ENCODE peak calls at places on chromosomes 3 and 15, in five cellular contexts. One of them, this sample, is unnamed.
A peak's percentile ranks its signal among the peaks of the same experiment; 100 is the strongest.

GRCh38 chr3:24683090-24683489 is 188.4 kb upstream of the THRB start:
- DNase-seq in mesenchymal stem cell: peak; percentile 41
- DNase-seq in IMR-90: peak; percentile 10
- DNase-seq in H1: no peak
- DNase-seq in trophoblast cell: peak; percentile 84
- DNase-seq in this sample: no peak

GRCh38 chr3:111735271-111735758 is 123.8 kb upstream of the PHLDB2 start:
- DNase-seq in mesenchymal stem cell: peak; percentile 88
- DNase-seq in IMR-90: peak; percentile 94
- DNase-seq in H1: no peak
- DNase-seq in trophoblast cell: peak; percentile 79
- DNase-seq in this sample: no peak

GRCh38 chr3:75341324-75342067 is 322.6 kb upstream of the FRG2C start:
- DNase-seq in mesenchymal stem cell: no peak
- DNase-seq in IMR-90: no peak
- DNase-seq in H1: peak; percentile 62
- DNase-seq in trophoblast cell: no peak
- DNase-seq in this sample: no peak

GRCh38 chr3:41986566-41986965 is 24.7 kb upstream of the ULK4 start:
- DNase-seq in mesenchymal stem cell: no peak
- DNase-seq in IMR-90: peak; percentile 5
- DNase-seq in H1: no peak
- DNase-seq in trophoblast cell: peak; percentile 94
- DNase-seq in this sample: no peak

GRCh38 chr3:195849322-195850074 is 37.8 kb upstream of the MUC4 start:
- DNase-seq in mesenchymal stem cell: no peak
- DNase-seq in IMR-90: no peak
- DNase-seq in H1: no peak
- DNase-seq in trophoblast cell: no peak
- DNase-seq in this sample: no peak

GRCh38 chr3:55963611-55964010 is 476.5 kb upstream of the WNT5A start:
- DNase-seq in mesenchymal stem cell: no peak
- DNase-seq in IMR-90: no peak
- DNase-seq in H1: no peak
- DNase-seq in trophoblast cell: no peak
- DNase-seq in this sample: no peak

GRCh38 chr3:69392850-69393249 is 7.0 kb upstream of the FRMD4B start:
- DNase-seq in mesenchymal stem cell: no peak
- DNase-seq in IMR-90: no peak
- DNase-seq in H1: no peak
- DNase-seq in trophoblast cell: no peak
- DNase-seq in this sample: no peak

GRCh38 chr3:88574210-88574609 is 424.5 kb downstream of the C3orf38 start:
- DNase-seq in mesenchymal stem cell: no peak
- DNase-seq in IMR-90: no peak
- DNase-seq in H1: no peak
- DNase-seq in trophoblast cell: no peak
- DNase-seq in this sample: no peak

GRCh38 chr15:65796610-65797012 is 4.5 kb upstream of the DENND4A start:
- DNase-seq in mesenchymal stem cell: peak; percentile 54
- DNase-seq in IMR-90: peak; percentile 71
- DNase-seq in H1: no peak
- DNase-seq in trophoblast cell: no peak
- DNase-seq in this sample: no peak

GRCh38 chr15:65368646-65369045 is 9.2 kb downstream of the IGDCC3 start:
- DNase-seq in mesenchymal stem cell: no peak
- DNase-seq in IMR-90: no peak
- DNase-seq in H1: no peak
- DNase-seq in trophoblast cell: no peak
- DNase-seq in this sample: no peak

GRCh38 chr15:74692327-74692726 is 3.5 kb downstream of the EDC3 start:
- DNase-seq in mesenchymal stem cell: no peak
- DNase-seq in IMR-90: no peak
- DNase-seq in H1: no peak
- DNase-seq in trophoblast cell: no peak
- DNase-seq in this sample: no peak

GRCh38 chr15:74696808-74697207 is 984 bp upstream of the EDC3 start:
- DNase-seq in mesenchymal stem cell: no peak
- DNase-seq in IMR-90: no peak
- DNase-seq in H1: no peak
- DNase-seq in trophoblast cell: no peak
- DNase-seq in this sample: no peak

GRCh38 chr15:74696398-74696729 is 540 bp upstream of the EDC3 start:
- DNase-seq in mesenchymal stem cell: no peak
- DNase-seq in IMR-90: no peak
- DNase-seq in H1: no peak
- DNase-seq in trophoblast cell: no peak
- DNase-seq in this sample: no peak

GRCh38 chr15:74695597-74696397 is at the start of gene EDC3:
- DNase-seq in mesenchymal stem cell: peak; percentile 89
- DNase-seq in IMR-90: peak; percentile 77
- DNase-seq in H1: peak; percentile 95
- DNase-seq in trophoblast cell: peak; percentile 82
- DNase-seq in this sample: peak; percentile 87
- H4K8ac ChIP-seq in mesenchymal stem cell: peak within 1 kb of the TSS; percentile 99
- H4K8ac ChIP-seq in IMR-90: peak within 1 kb of the TSS; percentile 100
- H4K8ac ChIP-seq in H1: peak within 1 kb of the TSS; percentile 99
- H4K8ac ChIP-seq in trophoblast cell: peak within 1 kb of the TSS; percentile 99
- H4K8ac ChIP-seq in this sample: peak within 1 kb of the TSS; percentile 98

GRCh38 chr3:152301745-152302181 is 33.0 kb downstream of the MBNL1 start:
- DNase-seq in mesenchymal stem cell: no peak
- DNase-seq in IMR-90: no peak
- DNase-seq in H1: no peak
- DNase-seq in trophoblast cell: no peak
- DNase-seq in this sample: no peak

GRCh38 chr3:152305075-152305474 is 36.3 kb downstream of the MBNL1 start:
- DNase-seq in mesenchymal stem cell: no peak
- DNase-seq in IMR-90: no peak
- DNase-seq in H1: no peak
- DNase-seq in trophoblast cell: no peak
- DNase-seq in this sample: no peak

GRCh38 chr3:152300029-152300764 is 31.5 kb downstream of the MBNL1 start:
- DNase-seq in mesenchymal stem cell: no peak
- DNase-seq in IMR-90: no peak
- DNase-seq in H1: no peak
- DNase-seq in trophoblast cell: no peak
- DNase-seq in this sample: no peak

GRCh38 chr3:152304160-152304559 is 35.4 kb downstream of the MBNL1 start:
- DNase-seq in mesenchymal stem cell: no peak
- DNase-seq in IMR-90: no peak
- DNase-seq in H1: no peak
- DNase-seq in trophoblast cell: no peak
- DNase-seq in this sample: no peak

GRCh38 chr3:152302521-152303021 is 33.8 kb downstream of the MBNL1 start:
- DNase-seq in mesenchymal stem cell: peak; percentile 76
- DNase-seq in IMR-90: peak; percentile 90
- DNase-seq in H1: no peak
- DNase-seq in trophoblast cell: no peak
- DNase-seq in this sample: no peak
- H3K4me3 ChIP-seq in mesenchymal stem cell: no peak overlapping the region
- H3K4me3 ChIP-seq in IMR-90: no peak overlapping the region
- H3K4me3 ChIP-seq in H1: no peak overlapping the region
- H3K4me3 ChIP-seq in trophoblast cell: no peak overlapping the region
- H3K4me3 ChIP-seq in this sample: no peak overlapping the region

GRCh38 chr3:20637729-20638128 is 451.7 kb upstream of the SGO1 start:
- DNase-seq in mesenchymal stem cell: peak; percentile 4
- DNase-seq in IMR-90: peak; percentile 49
- DNase-seq in H1: no peak
- DNase-seq in trophoblast cell: no peak
- DNase-seq in this sample: no peak
- H2AFZ ChIP-seq in mesenchymal stem cell: no peak overlapping the region
- H2AFZ ChIP-seq in IMR-90: no peak overlapping the region
- H2AFZ ChIP-seq in H1: no peak overlapping the region
- H2AFZ ChIP-seq in trophoblast cell: no peak overlapping the region
- H2AFZ ChIP-seq in this sample: no peak overlapping the region

DNA sequence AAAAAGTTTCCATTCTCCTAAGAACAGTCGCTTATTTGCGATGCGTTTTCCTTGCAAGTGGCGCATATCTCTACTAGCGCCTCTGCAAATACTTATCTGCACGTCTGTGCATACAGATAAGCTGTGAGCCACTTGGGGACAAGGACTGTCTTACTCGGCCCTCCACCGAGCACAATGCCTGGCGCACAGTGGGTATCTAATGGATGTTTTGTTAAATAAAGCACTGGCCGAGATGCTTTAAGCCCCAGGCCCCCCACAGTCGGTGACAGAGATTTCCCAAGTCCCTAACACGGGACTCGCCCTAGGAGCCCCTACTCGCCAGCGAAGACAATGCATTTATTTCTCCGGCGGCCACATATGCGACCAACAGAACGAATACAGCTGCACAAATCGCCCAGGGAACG is 503 bp downstream of the HLTF start:
- DNase-seq in mesenchymal stem cell: peak; percentile 61
- DNase-seq in IMR-90: peak; percentile 42
- DNase-seq in H1: no peak
- DNase-seq in trophoblast cell: no peak
- DNase-seq in this sample: no peak
- H4K8ac ChIP-seq in mesenchymal stem cell: no peak overlapping the region
- H4K8ac ChIP-seq in IMR-90: no peak overlapping the region
- H4K8ac ChIP-seq in H1: peak overlapping the region; percentile 87
- H4K8ac ChIP-seq in trophoblast cell: peak overlapping the region; percentile 74
- H4K8ac ChIP-seq in this sample: no peak overlapping the region

GRCh38 chr3:8497582-8497981 is 4.0 kb upstream of the LMCD1 start:
- DNase-seq in mesenchymal stem cell: peak; percentile 70
- DNase-seq in IMR-90: peak; percentile 66
- DNase-seq in H1: no peak
- DNase-seq in trophoblast cell: peak; percentile 73
- DNase-seq in this sample: no peak

GRCh38 chr3:8499181-8499611 is 2.4 kb upstream of the LMCD1 start:
- DNase-seq in mesenchymal stem cell: no peak
- DNase-seq in IMR-90: no peak
- DNase-seq in H1: no peak
- DNase-seq in trophoblast cell: peak; percentile 62
- DNase-seq in this sample: peak; percentile 70

GRCh38 chr3:8500966-8501365 is 657 bp upstream of the LMCD1 start:
- DNase-seq in mesenchymal stem cell: no peak
- DNase-seq in IMR-90: no peak
- DNase-seq in H1: no peak
- DNase-seq in trophoblast cell: no peak
- DNase-seq in this sample: no peak

GRCh38 chr3:8501388-8502131 is at the start of gene LMCD1:
- DNase-seq in mesenchymal stem cell: peak; percentile 97
- DNase-seq in IMR-90: peak; percentile 95
- DNase-seq in H1: peak; percentile 92
- DNase-seq in trophoblast cell: peak; percentile 99
- DNase-seq in this sample: peak; percentile 89

GRCh38 chr3:8500208-8500961 is 1.2 kb upstream of the LMCD1 start:
- DNase-seq in mesenchymal stem cell: peak; percentile 44
- DNase-seq in IMR-90: peak; percentile 81
- DNase-seq in H1: no peak
- DNase-seq in trophoblast cell: peak; percentile 86
- DNase-seq in this sample: no peak
- H3K4me3 ChIP-seq in mesenchymal stem cell: no peak overlapping the region
- H3K4me3 ChIP-seq in IMR-90: no peak overlapping the region
- H3K4me3 ChIP-seq in H1: peak overlapping the region; percentile 59
- H3K4me3 ChIP-seq in trophoblast cell: no peak overlapping the region
- H3K4me3 ChIP-seq in this sample: no peak overlapping the region

This sample was measured in neuronal stem cell.